ENCODE peak calls at places on chromosomes 13 and 19, in four cellular contexts. One of them, this sample, is unnamed.
A peak's percentile ranks its signal among the peaks of the same experiment; 100 is the strongest.

GRCh38 chr13:36789730-36790129 is 29.3 kb upstream of the RFXAP start:
- DNase-seq in HepG2: no peak
- DNase-seq in K562: no peak
- DNase-seq in GM12878: no peak
- DNase-seq in this sample: no peak

GRCh38 chr13:49858183-49858856 is 65.8 kb upstream of the KPNA3 start:
- DNase-seq in K562: no peak
- DNase-seq in GM12878: no peak
- DNase-seq in HepG2: peak; percentile 95
- DNase-seq in this sample: no peak

GRCh38 chr19:1961545-1961878 is 20.5 kb downstream of the CSNK1G2 start:
- DNase-seq in GM12878: no peak
- DNase-seq in K562: no peak
- DNase-seq in HepG2: no peak
- DNase-seq in this sample: no peak

GRCh38 chr19:30437869-30438268 is 65.7 kb downstream of the ZNF536 start:
- DNase-seq in GM12878: no peak
- DNase-seq in K562: no peak
- DNase-seq in HepG2: no peak
- DNase-seq in this sample: no peak

GRCh38 chr19:48059331-48059730 is 15.5 kb upstream of the CABP5 start:
- DNase-seq in GM12878: no peak
- DNase-seq in K562: no peak
- DNase-seq in HepG2: peak; percentile 7
- DNase-seq in this sample: no peak

GRCh38 chr13:92224052-92224821 is 825.8 kb downstream of the GPC5 start:
- DNase-seq in HepG2: no peak
- DNase-seq in GM12878: no peak
- DNase-seq in K562: no peak
- DNase-seq in this sample: no peak

GRCh38 chr19:13899393-13899792 is 6.5 kb downstream of the BRME1 start:
- DNase-seq in HepG2: peak; percentile 75
- DNase-seq in GM12878: no peak
- DNase-seq in K562: no peak
- DNase-seq in this sample: no peak

GRCh38 chr13:45205124-45205523 is 4.3 kb upstream of the KCTD4 start:
- DNase-seq in K562: no peak
- DNase-seq in GM12878: no peak
- DNase-seq in HepG2: no peak
- DNase-seq in this sample: no peak

GRCh38 chr19:42420055-42420544 is 7.1 kb downstream of the LIPE start:
- DNase-seq in GM12878: no peak
- DNase-seq in HepG2: peak; percentile 80
- DNase-seq in K562: peak; percentile 90
- DNase-seq in this sample: peak; percentile 76

GRCh38 chr13:76965759-76966421 is 17.6 kb downstream of the ACOD1 start:
- DNase-seq in GM12878: no peak
- DNase-seq in HepG2: no peak
- DNase-seq in K562: no peak
- DNase-seq in this sample: peak; percentile 54

GRCh38 chr13:65789815-65790214 is 1440.3 kb downstream of the PCDH9 start:
- DNase-seq in GM12878: no peak
- DNase-seq in K562: no peak
- DNase-seq in HepG2: no peak
- DNase-seq in this sample: no peak

GRCh38 chr19:49157445-49158224 is at the start of gene TRPM4:
- DNase-seq in HepG2: peak; percentile 61
- DNase-seq in K562: peak; percentile 88
- DNase-seq in GM12878: no peak
- DNase-seq in this sample: peak; percentile 92

DNA sequence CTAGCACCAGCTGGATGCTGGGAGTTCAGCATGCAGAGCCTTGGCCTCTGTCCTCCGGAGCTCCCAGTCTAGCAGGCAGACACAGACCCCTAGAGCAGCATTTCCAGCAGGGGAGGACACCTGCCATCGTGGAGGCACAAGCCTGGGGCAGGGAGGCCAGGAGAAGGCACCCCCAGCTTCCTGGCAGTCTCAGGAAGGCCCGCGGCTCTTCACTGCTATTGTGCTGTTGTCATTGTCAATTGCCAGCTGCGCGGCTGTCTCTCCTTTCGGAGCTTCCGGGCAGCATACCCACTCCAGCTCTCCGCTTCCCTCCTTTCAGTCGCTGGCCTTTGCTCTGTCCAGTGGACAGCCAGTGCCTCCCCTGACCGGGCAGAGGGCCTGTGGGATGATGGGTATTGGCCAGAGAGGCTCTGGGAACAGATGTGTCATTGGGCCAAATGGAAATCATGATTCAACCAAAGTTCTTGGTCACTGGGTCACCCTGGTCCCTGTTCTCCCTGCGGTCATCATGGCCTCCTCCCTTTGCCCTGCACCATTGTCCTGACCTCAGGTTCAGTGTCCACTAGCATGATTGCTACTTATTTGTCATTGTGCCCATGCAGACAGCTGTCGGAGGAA is 93.0 kb downstream of the SLC7A1 start:
- DNase-seq in K562: no peak
- DNase-seq in HepG2: no peak
- DNase-seq in GM12878: no peak
- DNase-seq in this sample: no peak
- TF ChIP-seq FOXM1 in K562: no peak
- TF ChIP-seq FOXM1 in HepG2: no peak
- TF ChIP-seq FOXM1 in GM12878: no peak
- TF ChIP-seq FOXM1 in this sample: no peak

DNA sequence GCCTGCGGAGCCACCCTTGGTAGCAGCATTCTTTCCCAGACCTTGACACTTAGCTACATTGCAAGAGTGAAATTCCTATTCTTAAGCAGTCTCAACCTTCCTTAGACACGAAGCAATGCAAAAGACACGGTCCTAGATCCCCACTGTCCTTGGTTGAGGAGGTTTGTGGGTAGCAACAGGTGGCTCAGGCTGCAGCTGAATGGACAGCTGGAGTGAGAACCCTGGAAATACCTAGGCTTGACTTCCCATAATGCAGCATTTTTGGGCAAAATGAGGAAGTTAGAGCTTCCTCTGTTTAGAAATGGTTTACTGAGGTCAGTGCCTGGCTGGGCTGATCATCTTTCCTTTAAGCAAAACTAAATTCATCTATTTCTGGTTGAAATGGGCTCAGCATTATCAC is 296.6 kb downstream of the RFC3 start:
- DNase-seq in HepG2: no peak
- DNase-seq in K562: no peak
- DNase-seq in GM12878: no peak
- DNase-seq in this sample: no peak
- TF ChIP-seq POLR2AphosphoS5 in HepG2: no peak
- TF ChIP-seq POLR2AphosphoS5 in K562: no peak
- TF ChIP-seq POLR2AphosphoS5 in GM12878: no peak
- TF ChIP-seq POLR2AphosphoS5 in this sample: no peak

DNA sequence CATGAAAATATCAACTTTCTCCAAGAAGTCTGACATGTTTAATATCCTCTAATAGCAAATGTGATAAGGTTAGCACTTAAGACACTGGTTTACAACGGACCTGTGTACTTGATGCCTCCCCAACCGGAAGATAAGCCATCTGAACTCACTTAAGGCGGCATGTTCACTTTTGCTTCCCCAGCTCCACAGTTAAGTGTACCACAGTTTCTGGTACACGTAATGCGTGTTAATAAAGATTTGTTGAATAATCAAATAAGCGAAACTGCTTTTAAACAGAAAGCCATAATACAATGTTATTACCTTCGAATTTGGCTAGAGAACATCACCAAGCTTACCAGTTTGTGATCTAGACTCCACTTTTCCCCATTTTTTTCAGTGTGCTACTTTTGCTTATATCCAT is 1.4 kb upstream of the PAN3 start:
- DNase-seq in HepG2: no peak
- DNase-seq in K562: no peak
- DNase-seq in GM12878: no peak
- DNase-seq in this sample: no peak
- TF ChIP-seq FOXM1 in HepG2: no peak
- TF ChIP-seq FOXM1 in K562: no peak
- TF ChIP-seq FOXM1 in GM12878: no peak
- TF ChIP-seq FOXM1 in this sample: no peak

GRCh38 chr19:46303702-46304397 is 7.0 kb downstream of the HIF3A start:
- DNase-seq in HepG2: no peak
- DNase-seq in K562: peak; percentile 90
- DNase-seq in GM12878: no peak
- DNase-seq in this sample: peak; percentile 82
- TF ChIP-seq POLR2AphosphoS5 in HepG2: no peak
- TF ChIP-seq POLR2AphosphoS5 in K562: no peak
- TF ChIP-seq POLR2AphosphoS5 in GM12878: no peak
- TF ChIP-seq POLR2AphosphoS5 in this sample: no peak

DNA sequence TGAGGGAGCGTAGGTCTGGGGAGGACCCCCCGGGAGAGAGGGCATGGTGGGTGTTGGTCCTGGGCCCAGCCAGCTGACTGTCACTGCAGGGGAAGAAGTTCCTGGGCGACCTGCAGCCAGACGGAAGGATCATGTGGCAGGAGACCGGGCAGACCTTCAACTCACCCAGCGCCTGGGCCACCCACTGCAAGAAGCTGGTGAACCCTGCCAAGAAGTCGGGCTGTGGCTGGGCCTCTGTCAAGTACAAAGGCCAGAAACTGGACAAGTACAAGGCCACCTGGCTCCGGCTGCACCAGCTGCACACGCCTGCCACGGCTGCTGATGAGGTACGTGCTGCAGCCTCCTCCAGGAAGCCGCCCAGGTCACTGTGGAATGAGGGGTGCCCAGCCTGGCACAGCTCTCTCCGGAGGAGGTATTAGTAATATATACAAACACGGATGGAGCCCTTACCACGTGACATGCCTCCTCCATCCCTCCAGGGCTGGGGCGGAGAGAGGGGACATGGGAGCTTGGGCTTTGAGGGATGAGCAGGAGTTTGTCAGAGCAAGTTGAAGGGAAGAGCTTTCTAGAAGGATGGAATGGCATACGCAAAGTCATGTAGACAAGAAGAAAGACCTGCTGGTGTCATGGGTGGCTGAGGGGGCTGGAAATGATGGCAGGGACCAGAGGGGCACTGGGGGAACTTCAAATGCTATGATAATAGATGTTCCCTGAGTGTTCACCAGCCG is 2.5 kb downstream of the MPND start:
- DNase-seq in HepG2: no peak
- DNase-seq in GM12878: no peak
- DNase-seq in K562: no peak
- DNase-seq in this sample: no peak
- TF ChIP-seq FOXM1 in HepG2: no peak
- TF ChIP-seq FOXM1 in GM12878: no peak
- TF ChIP-seq FOXM1 in K562: no peak
- TF ChIP-seq FOXM1 in this sample: no peak

DNA sequence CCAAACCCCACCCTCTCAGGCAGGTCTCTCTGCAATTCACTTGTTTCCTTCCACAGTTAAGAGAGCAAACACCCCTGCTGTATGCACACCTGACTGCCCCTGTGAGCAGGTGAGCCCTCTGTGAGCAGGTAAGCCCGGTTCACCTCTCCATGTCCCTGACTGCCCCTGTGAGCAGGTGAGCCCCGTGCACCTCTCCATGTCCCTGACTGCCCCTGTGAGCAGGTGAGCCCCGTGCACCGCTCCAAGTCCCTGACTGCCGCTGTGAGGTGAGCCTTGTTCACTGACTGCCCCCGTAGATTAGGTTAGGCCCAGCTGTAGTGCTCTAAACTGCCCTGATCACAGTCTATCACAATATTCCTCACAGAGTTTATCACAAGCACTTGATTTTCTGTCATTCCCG is 29.2 kb downstream of the TMTC4 start:
- DNase-seq in K562: no peak
- DNase-seq in GM12878: no peak
- DNase-seq in HepG2: no peak
- DNase-seq in this sample: no peak
- TF ChIP-seq POLR2AphosphoS5 in K562: no peak
- TF ChIP-seq POLR2AphosphoS5 in GM12878: no peak
- TF ChIP-seq POLR2AphosphoS5 in HepG2: no peak
- TF ChIP-seq POLR2AphosphoS5 in this sample: no peak

This sample was measured in SK-N-SH.